ENCODE peak calls at places on chromosome 5, in nine cellular contexts. T, O, S, P, G, H, A, L and Q are unnamed samples.

GRCh38 chr5:149939572-149939971 is 5.0 kb downstream of the PDE6A start:
- DNase-seq in S (no peak), T (no peak), H (peak; percentile 59), O (no peak), G (no peak), A (no peak), P (no peak), L (no peak), Q (no peak)

GRCh38 chr5:123371575-123372179 is 51.5 kb downstream of the CEP120 start:
- DNase-seq in T (peak; percentile 10), L (peak; percentile 7), O (peak; percentile 88), P (peak; percentile 45), H (peak; percentile 46), S (peak; percentile 65), A (peak; percentile 16), G (no peak), Q (no peak)

GRCh38 chr5:82784521-82784920 is 292.7 kb downstream of the TMEM167A start:
- DNase-seq in H (peak; percentile 31), G (no peak), T (no peak), A (no peak), S (no peak), L (no peak), P (no peak), O (no peak), Q (no peak)

GRCh38 chr5:76134646-76135045 is 51.5 kb downstream of the SV2C start:
- DNase-seq in A (no peak), S (no peak), O (no peak), G (no peak), P (no peak), L (no peak), T (no peak), H (no peak), Q (peak; percentile 83)

GRCh38 chr5:93622240-93622885 is 39.3 kb downstream of the NR2F1 start:
- DNase-seq in H (peak; percentile 84), O (no peak), L (no peak), T (peak; percentile 61), A (no peak), G (no peak), S (no peak), P (no peak), Q (no peak)

GRCh38 chr5:9196403-9197224 is 349.3 kb downstream of the SEMA5A start:
- DNase-seq in O (no peak), G (peak; percentile 42), S (no peak), L (no peak), H (peak; percentile 80), P (no peak), T (peak; percentile 31), A (no peak), Q (no peak)

GRCh38 chr5:126171916-126172315 is 251.3 kb upstream of the GRAMD2B start:
- DNase-seq in G (no peak), A (no peak), L (no peak), P (no peak), H (no peak), O (no peak), S (no peak), T (no peak), Q (no peak)

GRCh38 chr5:78563621-78564020 is 85.0 kb downstream of the LHFPL2 start:
- DNase-seq in H (no peak), G (no peak), T (peak; percentile 31), P (no peak), L (no peak), A (no peak), O (no peak), S (no peak), Q (no peak)

GRCh38 chr5:84113246-84114118 is 271.2 kb downstream of the EDIL3 start:
- DNase-seq in S (no peak), P (no peak), L (no peak), T (no peak), O (peak; percentile 45), H (no peak), A (no peak), G (no peak), Q (no peak)

GRCh38 chr5:148843510-148844318 is 17.3 kb downstream of the ADRB2 start:
- DNase-seq in L (no peak), T (peak; percentile 29), P (no peak), G (no peak), H (peak; percentile 19), O (no peak), S (no peak), A (no peak), Q (no peak)

GRCh38 chr5:32217886-32218396 is 43.8 kb upstream of the GOLPH3 start:
- DNase-seq in O (no peak), G (no peak), T (no peak), L (no peak), A (no peak), H (peak; percentile 33), P (no peak), S (peak; percentile 84), Q (no peak)

GRCh38 chr5:36877667-36878420 is 1.3 kb downstream of the NIPBL start:
- DNase-seq in L (peak; percentile 49), T (no peak), H (peak; percentile 54), O (no peak), A (no peak), S (no peak), P (no peak), G (no peak), Q (no peak)

GRCh38 chr5:177542816-177543472 is 11.4 kb downstream of the FAM193B start:
- DNase-seq in T (no peak), P (no peak), H (no peak), O (no peak), S (no peak), L (no peak), A (no peak), G (no peak), Q (no peak)

GRCh38 chr5:67290620-67291019 is 94.0 kb upstream of the CD180 start:
- DNase-seq in O (no peak), G (no peak), H (no peak), A (no peak), L (no peak), S (no peak), P (no peak), T (no peak), Q (no peak)

GRCh38 chr5:135456238-135457099 is 4.3 kb upstream of the TIFAB start:
- DNase-seq in P (peak; percentile 66), L (no peak), A (no peak), S (peak; percentile 72), H (peak; percentile 89), G (no peak), T (peak; percentile 80), O (no peak), Q (no peak)

GRCh38 chr5:149561848-149562247 is 10.6 kb upstream of the CSNK1A1 start:
- DNase-seq in S (no peak), P (no peak), O (no peak), T (peak; percentile 95), G (peak; percentile 84), A (no peak), L (peak; percentile 75), H (peak; percentile 97), Q (no peak)

GRCh38 chr5:125703616-125704015 is 719.6 kb upstream of the GRAMD2B start:
- DNase-seq in A (no peak), S (no peak), T (no peak), P (no peak), L (no peak), O (no peak), G (no peak), H (no peak), Q (no peak)

GRCh38 chr5:16713386-16713928 is 96.7 kb upstream of the RETREG1 start:
- DNase-seq in P (no peak), O (peak; percentile 61), S (no peak), H (peak; percentile 46), T (peak; percentile 68), L (no peak), A (no peak), G (no peak), Q (no peak)

GRCh38 chr5:54148858-54149257 is 161.5 kb downstream of the ARL15 start:
- DNase-seq in O (no peak), S (no peak), L (no peak), H (no peak), A (no peak), P (no peak), G (no peak), T (peak; percentile 6), Q (no peak)

GRCh38 chr5:44727100-44727499 is 81.6 kb upstream of the MRPS30 start:
- DNase-seq in S (no peak), G (no peak), O (no peak), P (no peak), L (no peak), A (no peak), H (no peak), T (no peak), Q (no peak)

GRCh38 chr5:54379590-54379989 is 69.2 kb upstream of the ARL15 start:
- DNase-seq in H (no peak), S (no peak), G (no peak), P (no peak), L (no peak), A (no peak), O (no peak), T (no peak), Q (no peak)

DNA sequence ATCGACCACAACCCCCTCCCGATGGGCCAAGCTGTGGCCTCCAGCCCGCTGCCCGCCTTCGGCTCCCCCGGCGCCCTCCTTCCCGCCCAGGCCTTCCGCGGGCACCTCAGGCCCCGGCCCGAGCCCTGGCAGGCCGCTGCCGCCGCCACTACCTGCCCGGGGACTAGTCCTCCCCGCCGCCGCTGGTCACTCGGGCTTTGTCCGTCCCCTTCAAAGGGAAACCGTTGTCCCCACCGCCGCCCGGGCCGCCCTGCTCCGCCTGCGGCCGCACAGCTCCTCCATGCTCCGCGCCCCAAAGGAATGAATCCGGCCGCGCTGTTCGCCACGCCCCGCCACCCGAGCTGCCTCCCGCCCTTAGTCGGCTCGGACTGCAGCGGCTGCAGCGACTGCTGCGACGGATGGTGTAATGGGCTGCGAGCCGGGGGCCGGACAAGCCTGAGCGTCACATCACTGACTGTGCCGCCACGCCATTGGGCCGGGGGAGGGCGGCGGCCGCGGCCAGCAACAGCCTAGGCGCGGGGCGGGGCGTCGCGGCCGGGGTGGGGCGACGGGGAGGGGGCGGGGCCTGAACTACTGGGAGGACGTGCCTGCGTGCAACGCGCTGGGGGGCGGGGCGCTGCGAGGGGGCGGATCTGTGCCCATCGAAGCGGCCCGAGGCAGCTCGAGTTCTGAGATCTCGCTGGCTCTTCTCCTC is at the start of gene FEM1C:
- DNase-seq in P (peak; percentile 96), S (peak; percentile 99), T (peak; percentile 98), O (peak; percentile 97), H (peak; percentile 97), A (peak; percentile 97), L (peak; percentile 88), G (peak; percentile 94), Q (peak; percentile 89)
- TF ChIP-seq CTCF in P (no peak), S (no peak), T (no peak), O (no peak), H (no peak), A (no peak), L (no peak), G (no peak), Q (no peak)

GRCh38 chr5:13695076-13695712 is 249.3 kb downstream of the DNAH5 start:
- DNase-seq in P (no peak), G (no peak), S (no peak), L (peak; percentile 23), O (no peak), A (no peak), H (no peak), T (no peak), Q (no peak)
- H3K4me3 ChIP-seq in P (no peak overlapping the region), G (no peak overlapping the region), S (no peak overlapping the region), L (no peak overlapping the region), O (no peak overlapping the region), A (no peak overlapping the region), H (no peak overlapping the region), T (no peak overlapping the region), Q (no peak overlapping the region)

GRCh38 chr5:173689713-173690360 is 73.4 kb upstream of the BOD1 start:
- DNase-seq in G (no peak), H (no peak), L (peak; percentile 88), A (no peak), T (no peak), O (no peak), P (no peak), S (no peak), Q (no peak)
- TF ChIP-seq CTCF in G (no peak), H (no peak), L (no peak), A (no peak), T (no peak), O (no peak), P (no peak), S (no peak), Q (no peak)

GRCh38 chr5:121377446-121377845 is 474.2 kb upstream of the FTMT start:
- DNase-seq in A (no peak), T (no peak), O (no peak), S (no peak), P (no peak), L (no peak), G (no peak), H (no peak), Q (no peak)
- H3K4me3 ChIP-seq in A (no peak overlapping the region), T (no peak overlapping the region), O (no peak overlapping the region), S (no peak overlapping the region), P (no peak overlapping the region), L (no peak overlapping the region), G (no peak overlapping the region), H (no peak overlapping the region), Q (no peak overlapping the region)